ENCODE peak calls at places on chromosomes 5 and 9, in four cellular contexts. One of them, this sample, is unnamed.

GRCh38 chr5:2686725-2687124 is 64.8 kb downstream of the IRX2 start:
- DNase-seq in MV-4-11: no peak
- DNase-seq in A172: no peak
- DNase-seq in D341Med: no peak
- DNase-seq in this sample: no peak

GRCh38 chr5:1967716-1968115 is 85.0 kb upstream of the IRX4 start:
- DNase-seq in D341Med: no peak
- DNase-seq in A172: no peak
- DNase-seq in MV-4-11: no peak
- DNase-seq in this sample: no peak

GRCh38 chr9:38687389-38687842 is 32.5 kb downstream of the FAM240B start:
- DNase-seq in MV-4-11: no peak
- DNase-seq in A172: no peak
- DNase-seq in D341Med: no peak
- DNase-seq in this sample: no peak

GRCh38 chr5:15524712-15525111 is 24.7 kb downstream of the FBXL7 start:
- DNase-seq in A172: no peak
- DNase-seq in MV-4-11: no peak
- DNase-seq in D341Med: no peak
- DNase-seq in this sample: no peak

GRCh38 chr5:154103223-154103622 is 64.5 kb downstream of the MFAP3 start:
- DNase-seq in MV-4-11: no peak
- DNase-seq in D341Med: peak; percentile 43
- DNase-seq in A172: no peak
- DNase-seq in this sample: no peak

GRCh38 chr5:11037941-11038340 is 276.9 kb upstream of the DAP start:
- DNase-seq in MV-4-11: no peak
- DNase-seq in A172: no peak
- DNase-seq in D341Med: no peak
- DNase-seq in this sample: no peak

GRCh38 chr5:172453206-172453985 is 929 bp downstream of the SH3PXD2B start:
- DNase-seq in A172: peak; percentile 58
- DNase-seq in D341Med: no peak
- DNase-seq in MV-4-11: no peak
- DNase-seq in this sample: peak; percentile 80

GRCh38 chr5:38579105-38579504 is 22.7 kb upstream of the LIFR start:
- DNase-seq in A172: no peak
- DNase-seq in D341Med: no peak
- DNase-seq in MV-4-11: no peak
- DNase-seq in this sample: no peak

GRCh38 chr5:151108566-151108965 is 27.7 kb upstream of the TNIP1 start:
- DNase-seq in MV-4-11: no peak
- DNase-seq in D341Med: no peak
- DNase-seq in A172: no peak
- DNase-seq in this sample: no peak

GRCh38 chr5:143352691-143353090 is 50.8 kb downstream of the NR3C1 start:
- DNase-seq in D341Med: no peak
- DNase-seq in A172: no peak
- DNase-seq in MV-4-11: no peak
- DNase-seq in this sample: no peak

GRCh38 chr9:97293207-97293721 is 14.2 kb upstream of the CCDC180 start:
- DNase-seq in A172: peak; percentile 97
- DNase-seq in D341Med: no peak
- DNase-seq in MV-4-11: peak; percentile 35
- DNase-seq in this sample: no peak

GRCh38 chr9:131420913-131421312 is 27.0 kb downstream of the PRRC2B start:
- DNase-seq in MV-4-11: peak; percentile 15
- DNase-seq in D341Med: no peak
- DNase-seq in A172: no peak
- DNase-seq in this sample: peak; percentile 44

GRCh38 chr5:1107167-1108007 is 4.5 kb downstream of the SLC12A7 start:
- DNase-seq in MV-4-11: peak; percentile 39
- DNase-seq in D341Med: no peak
- DNase-seq in A172: no peak
- DNase-seq in this sample: no peak

GRCh38 chr5:152397581-152397980 is 7.5 kb downstream of the NMUR2 start:
- DNase-seq in A172: no peak
- DNase-seq in MV-4-11: no peak
- DNase-seq in D341Med: no peak
- DNase-seq in this sample: no peak

This sample was measured in SK-N-SH.